ENCODE peak calls at places on chromosomes 6 and 20, in nine cellular contexts. V is fibroblast of the aortic adventitia; P is CD8-positive, alpha-beta memory T cell; H is CD8-positive, alpha-beta T cell; I is AG04450; S is HFF-Myc; E is breast epithelium; T is adipocyte; K is upper lobe of right lung. D is an unnamed sample.

GRCh38 chr6:99119109-99120031 is 171.6 kb upstream of the FBXL4 start:
- DNase-seq in V (peak), P (no peak), H (no peak), I (peak), S (peak), E (no peak), T (peak), K (no peak), D (no peak)

GRCh38 chr20:62617711-62618483 is 24.4 kb upstream of the SLCO4A1 start:
- DNase-seq in V (no peak), P (peak), H (no peak), I (no peak), S (no peak), E (no peak), T (no peak), K (peak), D (no peak)

GRCh38 chr6:80541186-80541585 is 434.7 kb downstream of the BCKDHB start:
- DNase-seq in V (peak), P (no peak), H (no peak), I (no peak), S (peak), E (no peak), T (peak), K (no peak), D (no peak)

GRCh38 chr6:22892452-22892851 is 323.1 kb downstream of the HDGFL1 start:
- DNase-seq in V (peak), P (no peak), H (no peak), I (peak), S (peak), E (no peak), T (peak), K (no peak), D (no peak)

GRCh38 chr6:34272022-34272926 is 23.5 kb upstream of the SMIM29 start:
- DNase-seq in V (no peak), P (no peak), H (no peak), I (no peak), S (no peak), E (no peak), T (no peak), K (peak), D (no peak)

GRCh38 chr20:59176812-59177211 is 13.2 kb downstream of the ZNF831 start:
- DNase-seq in V (no peak), P (no peak), H (no peak), I (no peak), S (no peak), E (no peak), T (no peak), K (no peak), D (no peak)

GRCh38 chr20:32251470-32251869 is 26.0 kb upstream of the KIF3B start:
- DNase-seq in V (no peak), P (no peak), H (no peak), I (no peak), S (no peak), E (no peak), T (no peak), K (no peak), D (no peak)

GRCh38 chr6:149867876-149868640 is 3.9 kb upstream of the LRP11 start:
- DNase-seq in V (no peak), P (no peak), H (no peak), I (no peak), S (no peak), E (no peak), T (peak), K (no peak), D (no peak)

GRCh38 chr6:170172406-170172805 is 118.5 kb downstream of the DLL1 start:
- DNase-seq in V (no peak), P (no peak), H (no peak), I (no peak), S (no peak), E (no peak), T (no peak), K (no peak), D (no peak)

GRCh38 chr20:63321148-63321831 is 28.3 kb downstream of the COL20A1 start:
- DNase-seq in V (peak), P (no peak), H (no peak), I (no peak), S (no peak), E (no peak), T (peak), K (peak), D (no peak)

GRCh38 chr20:54416770-54417169 is 58.6 kb upstream of the DOK5 start:
- DNase-seq in V (no peak), P (no peak), H (no peak), I (no peak), S (no peak), E (no peak), T (no peak), K (no peak), D (no peak)

GRCh38 chr20:61218886-61219480 is 33.1 kb upstream of the CDH4 start:
- DNase-seq in V (peak), P (no peak), H (no peak), I (no peak), S (peak), E (no peak), T (peak), K (no peak), D (no peak)

GRCh38 chr20:48898210-48898609 is 23.3 kb upstream of the ARFGEF2 start:
- DNase-seq in V (peak), P (no peak), H (no peak), I (no peak), S (no peak), E (no peak), T (peak), K (no peak), D (no peak)

GRCh38 chr6:811186-811585 is 118.2 kb upstream of the EXOC2 start:
- DNase-seq in V (no peak), P (no peak), H (no peak), I (no peak), S (no peak), E (no peak), T (no peak), K (no peak), D (no peak)

GRCh38 chr6:75317503-75318206 is 33.1 kb upstream of the TMEM30A start:
- DNase-seq in V (peak), P (no peak), H (no peak), I (no peak), S (peak), E (no peak), T (peak), K (no peak), D (no peak)

GRCh38 chr20:64102647-64103354 is 4.6 kb downstream of the NPBWR2 start:
- DNase-seq in V (no peak), P (no peak), H (no peak), I (no peak), S (no peak), E (no peak), T (no peak), K (peak), D (no peak)

GRCh38 chr6:161139766-161140553 is 133.9 kb downstream of the AGPAT4 start:
- DNase-seq in V (no peak), P (peak), H (no peak), I (no peak), S (no peak), E (peak), T (no peak), K (no peak), D (peak)

GRCh38 chr6:107621216-107621940 is 131.5 kb downstream of the SOBP start:
- DNase-seq in V (no peak), P (no peak), H (no peak), I (no peak), S (no peak), E (no peak), T (no peak), K (no peak), D (no peak)

GRCh38 chr20:33680681-33681080 is 5.5 kb downstream of the E2F1 start:
- DNase-seq in V (peak), P (no peak), H (no peak), I (no peak), S (no peak), E (no peak), T (no peak), K (no peak), D (no peak)

GRCh38 chr6:81750660-81751387 is 1.7 kb downstream of the TENT5A start:
- DNase-seq in V (peak), P (no peak), H (no peak), I (no peak), S (no peak), E (no peak), T (peak), K (no peak), D (no peak)

GRCh38 chr6:154797857-154798256 is 64.6 kb downstream of the SCAF8 start:
- DNase-seq in V (no peak), P (no peak), H (no peak), I (no peak), S (no peak), E (no peak), T (no peak), K (no peak), D (no peak)

GRCh38 chr6:50843842-50844241 is 25.2 kb downstream of the TFAP2B start:
- DNase-seq in V (no peak), P (no peak), H (no peak), I (no peak), S (no peak), E (peak), T (no peak), K (no peak), D (no peak)

GRCh38 chr20:56587307-56588108 is 41.6 kb upstream of the TFAP2C start:
- DNase-seq in V (no peak), P (no peak), H (no peak), I (no peak), S (no peak), E (no peak), T (no peak), K (no peak), D (no peak)

GRCh38 chr20:23027721-23028120 is 7.4 kb upstream of the SSTR4 start:
- DNase-seq in V (no peak), P (no peak), H (no peak), I (no peak), S (no peak), E (no peak), T (no peak), K (no peak), D (no peak)
- H3K4me3 ChIP-seq in V (no peak), P (no peak), H (no peak), I (no peak), S (no peak), E (no peak), T (no peak), K (no peak), D (no peak)

GRCh38 chr6:110731196-110731595 is 84.1 kb downstream of the CDK19 start:
- DNase-seq in V (no peak), P (no peak), H (no peak), I (no peak), S (no peak), E (no peak), T (no peak), K (no peak), D (no peak)
- H3K4me3 ChIP-seq in V (no peak), P (no peak), H (no peak), I (no peak), S (no peak), E (no peak), T (no peak), K (no peak), D (no peak)

GRCh38 chr6:30931272-30931671 is 698 bp downstream of the SFTA2 start:
- DNase-seq in V (no peak), P (no peak), H (no peak), I (no peak), S (no peak), E (no peak), T (no peak), K (no peak), D (no peak)

GRCh38 chr6:30935018-30935417 is 3.0 kb upstream of the SFTA2 start:
- DNase-seq in V (peak), P (no peak), H (no peak), I (no peak), S (no peak), E (no peak), T (peak), K (no peak), D (no peak)

GRCh38 chr6:30931959-30932645 is at the start of gene SFTA2:
- DNase-seq in V (no peak), P (no peak), H (no peak), I (no peak), S (no peak), E (no peak), T (no peak), K (peak), D (no peak)

GRCh38 chr6:30930506-30930905 is 1.5 kb downstream of the SFTA2 start:
- DNase-seq in V (no peak), P (no peak), H (no peak), I (no peak), S (no peak), E (no peak), T (no peak), K (no peak), D (no peak)

DNA sequence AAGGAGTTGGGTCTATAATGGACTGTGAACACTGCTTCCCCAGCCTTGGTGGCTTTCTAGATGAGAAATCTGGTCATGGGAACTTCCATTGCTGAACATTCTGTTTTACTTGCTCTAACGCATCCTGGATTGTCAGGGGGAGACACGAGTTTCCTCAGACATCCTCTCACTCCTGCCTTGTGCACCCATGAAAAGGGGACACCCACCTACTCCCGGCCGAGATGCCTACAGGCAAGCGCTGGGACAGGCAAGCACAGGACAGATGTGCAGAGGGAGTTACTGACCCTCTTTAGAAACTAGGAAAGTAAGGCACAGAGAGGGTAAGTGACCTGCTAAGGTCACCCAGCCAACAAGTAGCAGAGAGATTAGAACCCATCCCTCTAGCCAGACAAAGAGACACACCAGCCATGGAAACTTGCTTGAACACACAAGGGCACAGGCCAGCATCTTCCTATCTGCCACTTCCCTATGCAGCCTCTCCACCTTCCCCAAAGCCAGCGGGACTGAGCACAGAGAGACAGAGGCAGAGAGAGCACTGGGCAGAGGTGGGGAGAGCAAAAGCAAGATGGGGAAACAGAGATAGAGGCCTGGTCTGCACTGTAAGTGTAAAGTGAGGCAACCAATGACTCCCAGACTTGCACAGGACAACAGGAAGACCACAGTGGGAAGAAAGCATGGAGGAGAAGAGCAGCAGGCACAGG is 845 bp upstream of the SFTA2 start:
- DNase-seq in V (no peak), P (no peak), H (no peak), I (no peak), S (no peak), E (no peak), T (no peak), K (no peak), D (no peak)
- H3K4me3 ChIP-seq in V (no peak), P (no peak), H (no peak), I (no peak), S (no peak), E (no peak), T (no peak), K (no peak), D (no peak)

DNA sequence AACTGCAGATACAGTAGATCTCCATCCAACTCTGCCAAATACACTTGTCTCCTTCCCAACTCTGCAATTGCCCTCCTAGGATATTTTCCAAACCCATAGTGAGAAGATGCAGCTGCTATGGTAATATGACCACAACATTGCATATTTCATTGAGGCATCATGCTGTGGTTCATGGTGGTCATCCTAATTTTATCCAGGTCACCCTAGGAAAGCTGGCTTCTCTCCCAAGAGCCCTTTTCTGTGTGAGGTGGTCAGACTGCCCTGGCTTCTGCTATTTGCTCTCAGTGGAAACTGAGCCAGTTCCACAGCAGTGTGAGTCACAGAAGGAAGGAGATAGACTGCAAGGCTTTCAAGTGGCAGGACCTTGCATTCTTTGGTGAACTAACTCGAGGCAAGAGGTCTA is 5.5 kb downstream of the OGFRL1 start:
- DNase-seq in V (peak), P (no peak), H (no peak), I (peak), S (peak), E (no peak), T (peak), K (no peak), D (no peak)
- H3K4me3 ChIP-seq in V (no peak), P (no peak), H (no peak), I (no peak), S (no peak), E (no peak), T (no peak), K (no peak), D (no peak)

D was measured in vagina.